ENCODE peak calls at places on chromosomes 4 and X, in nine cellular contexts. One of them, this sample, is unnamed.

GRCh38 chr4:180363817-180364216 is 1879.4 kb upstream of the TENM3 start:
- DNase-seq in NB4: peak
- DNase-seq in ovary: no peak
- DNase-seq in body of pancreas: no peak
- DNase-seq in adrenal gland: no peak
- DNase-seq in HCT116: no peak
- DNase-seq in sigmoid colon: no peak
- DNase-seq in heart left ventricle: no peak
- DNase-seq in IMR-90: no peak
- DNase-seq in this sample: no peak

GRCh38 chr4:73648478-73648877 is 28.2 kb upstream of the RASSF6 start:
- DNase-seq in NB4: no peak
- DNase-seq in ovary: no peak
- DNase-seq in body of pancreas: no peak
- DNase-seq in adrenal gland: no peak
- DNase-seq in HCT116: no peak
- DNase-seq in sigmoid colon: no peak
- DNase-seq in heart left ventricle: no peak
- DNase-seq in IMR-90: no peak
- DNase-seq in this sample: no peak

GRCh38 chrX:138946941-138947340 is 235.4 kb upstream of the FGF13 start:
- DNase-seq in NB4: no peak
- DNase-seq in ovary: no peak
- DNase-seq in body of pancreas: no peak
- DNase-seq in adrenal gland: no peak
- DNase-seq in HCT116: no peak
- DNase-seq in sigmoid colon: no peak
- DNase-seq in heart left ventricle: no peak
- DNase-seq in IMR-90: no peak
- DNase-seq in this sample: no peak

GRCh38 chr4:54165011-54165410 is 64.1 kb upstream of the PDGFRA start:
- DNase-seq in NB4: no peak
- DNase-seq in ovary: no peak
- DNase-seq in body of pancreas: no peak
- DNase-seq in adrenal gland: no peak
- DNase-seq in HCT116: no peak
- DNase-seq in sigmoid colon: no peak
- DNase-seq in heart left ventricle: no peak
- DNase-seq in IMR-90: no peak
- DNase-seq in this sample: no peak

GRCh38 chr4:25810815-25811690 is 51.7 kb downstream of the SEL1L3 start:
- DNase-seq in NB4: no peak
- DNase-seq in ovary: no peak
- DNase-seq in body of pancreas: no peak
- DNase-seq in adrenal gland: no peak
- DNase-seq in HCT116: no peak
- DNase-seq in sigmoid colon: no peak
- DNase-seq in heart left ventricle: no peak
- DNase-seq in IMR-90: peak
- DNase-seq in this sample: no peak

GRCh38 chrX:103017542-103017941 is 46.4 kb downstream of the BEX1 start:
- DNase-seq in NB4: peak
- DNase-seq in ovary: no peak
- DNase-seq in body of pancreas: no peak
- DNase-seq in adrenal gland: no peak
- DNase-seq in HCT116: no peak
- DNase-seq in sigmoid colon: no peak
- DNase-seq in heart left ventricle: no peak
- DNase-seq in IMR-90: no peak
- DNase-seq in this sample: no peak

GRCh38 chr4:145852256-145852839 is 86.3 kb downstream of the ZNF827 start:
- DNase-seq in NB4: no peak
- DNase-seq in ovary: no peak
- DNase-seq in body of pancreas: no peak
- DNase-seq in adrenal gland: no peak
- DNase-seq in HCT116: no peak
- DNase-seq in sigmoid colon: no peak
- DNase-seq in heart left ventricle: no peak
- DNase-seq in IMR-90: no peak
- DNase-seq in this sample: no peak

GRCh38 chrX:41655101-41655500 is 33.7 kb upstream of the GPR34 start:
- DNase-seq in NB4: no peak
- DNase-seq in ovary: no peak
- DNase-seq in body of pancreas: no peak
- DNase-seq in adrenal gland: no peak
- DNase-seq in HCT116: no peak
- DNase-seq in sigmoid colon: no peak
- DNase-seq in heart left ventricle: no peak
- DNase-seq in IMR-90: no peak
- DNase-seq in this sample: no peak

GRCh38 chr4:102759835-102760644 is 728 bp downstream of the MANBA start:
- DNase-seq in NB4: peak
- DNase-seq in ovary: peak
- DNase-seq in body of pancreas: peak
- DNase-seq in adrenal gland: peak
- DNase-seq in HCT116: no peak
- DNase-seq in sigmoid colon: peak
- DNase-seq in heart left ventricle: peak
- DNase-seq in IMR-90: peak
- DNase-seq in this sample: peak

GRCh38 chrX:103774070-103774642 is 2.5 kb upstream of the PLP1 start:
- DNase-seq in NB4: peak
- DNase-seq in ovary: no peak
- DNase-seq in body of pancreas: peak
- DNase-seq in adrenal gland: no peak
- DNase-seq in HCT116: peak
- DNase-seq in sigmoid colon: no peak
- DNase-seq in heart left ventricle: no peak
- DNase-seq in IMR-90: peak
- DNase-seq in this sample: peak

GRCh38 chr4:124936427-124936826 is 223.9 kb upstream of the ANKRD50 start:
- DNase-seq in NB4: no peak
- DNase-seq in ovary: no peak
- DNase-seq in body of pancreas: peak
- DNase-seq in adrenal gland: no peak
- DNase-seq in HCT116: no peak
- DNase-seq in sigmoid colon: no peak
- DNase-seq in heart left ventricle: peak
- DNase-seq in IMR-90: peak
- DNase-seq in this sample: peak

GRCh38 chr4:183242291-183242690 is 77.8 kb downstream of the CLDN22 start:
- DNase-seq in NB4: no peak
- DNase-seq in ovary: no peak
- DNase-seq in body of pancreas: no peak
- DNase-seq in adrenal gland: no peak
- DNase-seq in HCT116: no peak
- DNase-seq in sigmoid colon: no peak
- DNase-seq in heart left ventricle: no peak
- DNase-seq in IMR-90: no peak
- DNase-seq in this sample: no peak

GRCh38 chr4:183241771-183242170 is 78.3 kb downstream of the CLDN22 start:
- DNase-seq in NB4: no peak
- DNase-seq in ovary: no peak
- DNase-seq in body of pancreas: no peak
- DNase-seq in adrenal gland: no peak
- DNase-seq in HCT116: no peak
- DNase-seq in sigmoid colon: no peak
- DNase-seq in heart left ventricle: no peak
- DNase-seq in IMR-90: no peak
- DNase-seq in this sample: no peak

GRCh38 chr4:183244506-183244905 is 75.6 kb downstream of the CLDN22 start:
- DNase-seq in NB4: no peak
- DNase-seq in ovary: no peak
- DNase-seq in body of pancreas: peak
- DNase-seq in adrenal gland: no peak
- DNase-seq in HCT116: no peak
- DNase-seq in sigmoid colon: no peak
- DNase-seq in heart left ventricle: no peak
- DNase-seq in IMR-90: no peak
- DNase-seq in this sample: no peak

GRCh38 chr4:183240581-183241321 is 79.3 kb downstream of the CLDN22 start:
- DNase-seq in NB4: no peak
- DNase-seq in ovary: no peak
- DNase-seq in body of pancreas: peak
- DNase-seq in adrenal gland: no peak
- DNase-seq in HCT116: no peak
- DNase-seq in sigmoid colon: no peak
- DNase-seq in heart left ventricle: no peak
- DNase-seq in IMR-90: no peak
- DNase-seq in this sample: no peak

DNA sequence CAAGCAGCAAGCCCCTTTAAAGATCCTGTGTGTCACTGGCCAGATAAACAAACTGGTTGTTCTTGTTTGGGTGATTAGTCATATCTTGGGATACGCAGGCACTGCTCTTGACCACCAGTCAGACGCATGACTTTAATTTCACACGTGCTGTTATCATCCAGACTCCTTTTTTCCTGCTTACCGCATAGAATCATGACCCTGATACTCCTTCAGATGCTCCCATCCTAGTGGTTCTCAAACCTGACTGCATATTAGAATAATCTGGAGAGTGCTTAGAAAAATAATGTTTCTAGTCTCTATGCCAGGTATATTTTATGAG is 78.8 kb downstream of the CLDN22 start:
- DNase-seq in NB4: no peak
- DNase-seq in ovary: no peak
- DNase-seq in body of pancreas: peak
- DNase-seq in adrenal gland: no peak
- DNase-seq in HCT116: peak
- DNase-seq in sigmoid colon: no peak
- DNase-seq in heart left ventricle: no peak
- DNase-seq in IMR-90: peak
- DNase-seq in this sample: peak
- TF ChIP-seq POLR2A in NB4: no peak
- TF ChIP-seq POLR2A in ovary: no peak
- TF ChIP-seq POLR2A in body of pancreas: no peak
- TF ChIP-seq POLR2A in adrenal gland: no peak
- TF ChIP-seq POLR2A in HCT116: no peak
- TF ChIP-seq POLR2A in sigmoid colon: no peak
- TF ChIP-seq POLR2A in heart left ventricle: no peak
- TF ChIP-seq POLR2A in IMR-90: no peak
- TF ChIP-seq POLR2A in this sample: no peak

GRCh38 chrX:38437093-38437492 is 84.7 kb downstream of the OTC start:
- DNase-seq in NB4: no peak
- DNase-seq in ovary: no peak
- DNase-seq in body of pancreas: no peak
- DNase-seq in adrenal gland: no peak
- DNase-seq in HCT116: no peak
- DNase-seq in sigmoid colon: no peak
- DNase-seq in heart left ventricle: no peak
- DNase-seq in IMR-90: peak
- DNase-seq in this sample: no peak

GRCh38 chrX:38435130-38435529 is 82.7 kb downstream of the OTC start:
- DNase-seq in NB4: no peak
- DNase-seq in ovary: no peak
- DNase-seq in body of pancreas: peak
- DNase-seq in adrenal gland: peak
- DNase-seq in HCT116: no peak
- DNase-seq in sigmoid colon: no peak
- DNase-seq in heart left ventricle: no peak
- DNase-seq in IMR-90: no peak
- DNase-seq in this sample: no peak

GRCh38 chrX:38438321-38438720 is 85.9 kb downstream of the OTC start:
- DNase-seq in NB4: peak
- DNase-seq in ovary: no peak
- DNase-seq in body of pancreas: no peak
- DNase-seq in adrenal gland: no peak
- DNase-seq in HCT116: no peak
- DNase-seq in sigmoid colon: no peak
- DNase-seq in heart left ventricle: no peak
- DNase-seq in IMR-90: no peak
- DNase-seq in this sample: no peak
- TF ChIP-seq CTCF in NB4: no peak
- TF ChIP-seq CTCF in ovary: no peak
- TF ChIP-seq CTCF in body of pancreas: no peak
- TF ChIP-seq CTCF in adrenal gland: no peak
- TF ChIP-seq CTCF in HCT116: no peak
- TF ChIP-seq CTCF in sigmoid colon: no peak
- TF ChIP-seq CTCF in heart left ventricle: no peak
- TF ChIP-seq CTCF in IMR-90: no peak
- TF ChIP-seq CTCF in this sample: no peak

GRCh38 chrX:48737940-48738339 is 23.6 kb upstream of the GLOD5 start:
- DNase-seq in NB4: peak
- DNase-seq in ovary: no peak
- DNase-seq in body of pancreas: no peak
- DNase-seq in adrenal gland: no peak
- DNase-seq in HCT116: no peak
- DNase-seq in sigmoid colon: no peak
- DNase-seq in heart left ventricle: no peak
- DNase-seq in IMR-90: no peak
- DNase-seq in this sample: no peak
- TF ChIP-seq POLR2A in NB4: no peak
- TF ChIP-seq POLR2A in ovary: no peak
- TF ChIP-seq POLR2A in body of pancreas: no peak
- TF ChIP-seq POLR2A in adrenal gland: no peak
- TF ChIP-seq POLR2A in HCT116: no peak
- TF ChIP-seq POLR2A in sigmoid colon: no peak
- TF ChIP-seq POLR2A in heart left ventricle: no peak
- TF ChIP-seq POLR2A in IMR-90: no peak
- TF ChIP-seq POLR2A in this sample: no peak

GRCh38 chrX:22666441-22666840 is 333.3 kb upstream of the DDX53 start:
- DNase-seq in NB4: peak
- DNase-seq in ovary: no peak
- DNase-seq in body of pancreas: no peak
- DNase-seq in adrenal gland: no peak
- DNase-seq in HCT116: peak
- DNase-seq in sigmoid colon: no peak
- DNase-seq in heart left ventricle: no peak
- DNase-seq in IMR-90: peak
- DNase-seq in this sample: no peak
- TF ChIP-seq CTCF in NB4: peak
- TF ChIP-seq CTCF in ovary: no peak
- TF ChIP-seq CTCF in body of pancreas: no peak
- TF ChIP-seq CTCF in adrenal gland: no peak
- TF ChIP-seq CTCF in HCT116: peak
- TF ChIP-seq CTCF in sigmoid colon: no peak
- TF ChIP-seq CTCF in heart left ventricle: no peak
- TF ChIP-seq CTCF in IMR-90: peak
- TF ChIP-seq CTCF in this sample: no peak

This sample was measured in lower leg skin.